ENCODE peak calls at places on chromosomes 11 and 22, in nine cellular contexts. T, J, D, R, Y, Q, E, S and C are unnamed samples.

GRCh38 chr11:90243534-90243933 is 20.7 kb upstream of the CHORDC1 start:
- ATAC-seq in T (no peak), J (no peak), D (no peak), R (no peak), Y (no peak), Q (no peak), E (no peak), S (no peak), C (no peak)

GRCh38 chr11:35047179-35047578 is 91.8 kb upstream of the CD44 start:
- ATAC-seq in T (no peak), J (no peak), D (no peak), R (no peak), Y (no peak), Q (no peak), E (peak; percentile 62), S (no peak), C (no peak)

GRCh38 chr11:88324562-88325345 is 12.8 kb downstream of the CTSC start:
- ATAC-seq in T (no peak), J (no peak), D (no peak), R (no peak), Y (no peak), Q (no peak), E (no peak), S (peak; percentile 3), C (no peak)

GRCh38 chr11:34940026-34940677 is 23.7 kb downstream of the PDHX start:
- ATAC-seq in T (no peak), J (no peak), D (no peak), R (peak; percentile 79), Y (peak; percentile 62), Q (no peak), E (no peak), S (peak; percentile 61), C (no peak)

GRCh38 chr11:129861702-129862107 is 33.7 kb downstream of the NFRKB start:
- ATAC-seq in T (peak; percentile 95), J (peak; percentile 88), D (peak; percentile 95), R (peak; percentile 96), Y (peak; percentile 93), Q (no peak), E (no peak), S (no peak), C (peak; percentile 88)

GRCh38 chr11:2666828-2667570 is 32.8 kb downstream of the KCNQ1OT1 start:
- ATAC-seq in T (no peak), J (peak; percentile 52), D (no peak), R (no peak), Y (peak; percentile 39), Q (no peak), E (no peak), S (no peak), C (no peak)

GRCh38 chr11:113906038-113906437 is 1.4 kb downstream of the HTR3B start:
- ATAC-seq in T (no peak), J (peak; percentile 50), D (peak; percentile 97), R (peak; percentile 69), Y (peak; percentile 83), Q (no peak), E (no peak), S (no peak), C (no peak)

GRCh38 chr11:1916986-1917522 is 2.4 kb upstream of the TNNT3 start:
- ATAC-seq in T (no peak), J (peak; percentile 47), D (no peak), R (no peak), Y (no peak), Q (peak; percentile 16), E (no peak), S (peak; percentile 26), C (no peak)

GRCh38 chr11:20474176-20474950 is 86.8 kb downstream of the PRMT3 start:
- ATAC-seq in T (peak; percentile 45), J (peak; percentile 75), D (no peak), R (no peak), Y (no peak), Q (peak; percentile 82), E (no peak), S (peak; percentile 14), C (peak; percentile 71)

GRCh38 chr11:65278351-65278750 is 16.6 kb downstream of the POLA2 start:
- ATAC-seq in T (no peak), J (no peak), D (no peak), R (no peak), Y (no peak), Q (no peak), E (no peak), S (no peak), C (no peak)

GRCh38 chr11:12888525-12889158 is 120.5 kb upstream of the RASSF10 start:
- ATAC-seq in T (peak; percentile 86), J (peak; percentile 84), D (peak; percentile 88), R (peak; percentile 90), Y (peak; percentile 79), Q (peak; percentile 85), E (no peak), S (peak; percentile 94), C (peak; percentile 81)

GRCh38 chr11:86610559-86611341 is 61.7 kb downstream of the ME3 start:
- ATAC-seq in T (no peak), J (peak; percentile 62), D (no peak), R (no peak), Y (peak; percentile 65), Q (no peak), E (no peak), S (no peak), C (no peak)

GRCh38 chr22:44702479-44703219 is 645 bp downstream of the PRR5 start:
- ATAC-seq in T (peak; percentile 20), J (no peak), D (peak; percentile 54), R (peak; percentile 17), Y (peak; percentile 59), Q (peak; percentile 23), E (peak; percentile 10), S (peak; percentile 7), C (no peak)

GRCh38 chr22:22714600-22715361 is 70.4 kb downstream of the GGTLC2 start:
- ATAC-seq in T (peak; percentile 74), J (peak; percentile 49), D (no peak), R (peak; percentile 68), Y (no peak), Q (no peak), E (no peak), S (peak; percentile 90), C (no peak)

GRCh38 chr22:33875316-33875715 is 45.0 kb downstream of the LARGE1 start:
- ATAC-seq in T (peak; percentile 9), J (peak; percentile 8), D (no peak), R (no peak), Y (no peak), Q (peak; percentile 67), E (no peak), S (no peak), C (no peak)

GRCh38 chr11:94794287-94795168 is 26.4 kb downstream of the AMOTL1 start:
- ATAC-seq in T (peak; percentile 89), J (peak; percentile 87), D (peak; percentile 79), R (peak; percentile 82), Y (peak; percentile 39), Q (peak; percentile 80), E (no peak), S (no peak), C (peak; percentile 77)

GRCh38 chr11:102347526-102348331 is 715 bp downstream of the BIRC2 start:
- ATAC-seq in T (peak; percentile 15), J (no peak), D (peak; percentile 41), R (peak; percentile 48), Y (peak; percentile 0), Q (peak; percentile 24), E (no peak), S (peak; percentile 45), C (peak; percentile 14)

GRCh38 chr22:46225631-46226030 is 24.5 kb downstream of the CDPF1 start:
- ATAC-seq in T (peak; percentile 27), J (no peak), D (no peak), R (no peak), Y (no peak), Q (no peak), E (no peak), S (no peak), C (no peak)
- H3K4me1 ChIP-seq in T (no peaks in the 10 kb centered on the region), J (no peaks in the 10 kb centered on the region), D (no peaks in the 10 kb centered on the region), R (no peaks in the 10 kb centered on the region), Y (no peaks in the 10 kb centered on the region), Q (no peaks in the 10 kb centered on the region), E (no peaks in the 10 kb centered on the region), S (peaks cover 3% of the 10 kb centered on the region), C (no peaks in the 10 kb centered on the region)

GRCh38 chr11:37811349-37811748 is 1213.3 kb upstream of the RAG2 start:
- ATAC-seq in T (no peak), J (no peak), D (no peak), R (no peak), Y (no peak), Q (no peak), E (no peak), S (no peak), C (no peak)
- TF ChIP-seq CTCF in T (no peak), J (no peak), D (no peak), R (no peak), Y (no peak), Q (no peak), E (no peak), S (no peak), C (no peak)

DNA sequence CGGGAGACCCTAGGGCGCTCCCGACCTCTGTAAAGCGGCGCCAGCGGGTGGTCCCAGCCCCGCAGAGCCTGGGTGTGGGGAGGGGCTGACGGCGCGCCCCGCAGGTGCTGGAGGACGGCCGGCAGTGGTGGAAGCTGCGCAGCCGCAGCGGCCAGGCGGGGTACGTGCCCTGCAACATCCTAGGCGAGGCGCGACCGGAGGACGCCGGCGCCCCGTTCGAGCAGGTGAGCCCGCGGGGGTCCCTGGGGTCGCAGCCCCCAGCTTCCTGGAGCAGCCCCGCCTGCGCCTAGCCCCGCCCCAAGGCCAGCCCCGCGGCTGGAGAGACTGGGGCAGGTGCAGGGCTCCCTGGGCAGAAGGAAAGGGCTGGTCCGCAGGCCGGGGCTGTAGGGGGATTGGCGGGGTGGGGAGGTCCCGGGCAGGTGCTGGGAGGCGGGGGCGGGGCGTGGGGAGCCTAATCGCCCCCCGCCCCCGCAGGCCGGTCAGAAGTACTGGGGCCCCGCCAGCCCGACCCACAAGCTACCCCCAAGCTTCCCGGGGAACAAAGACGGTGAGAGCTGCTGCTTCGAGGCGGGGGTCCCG is 19.7 kb downstream of the EPS8L2 start:
- ATAC-seq in T (no peak), J (no peak), D (no peak), R (no peak), Y (no peak), Q (no peak), E (no peak), S (peak; percentile 18), C (no peak)
- H3K4me1 ChIP-seq in T (peaks cover 45% of the 10 kb centered on the region), J (peaks cover 13% of the 10 kb centered on the region), D (peaks cover 17% of the 10 kb centered on the region), R (peaks cover 68% of the 10 kb centered on the region), Y (peaks cover 41% of the 10 kb centered on the region), Q (peaks cover 31% of the 10 kb centered on the region), E (peaks cover 38% of the 10 kb centered on the region), S (peaks cover 18% of the 10 kb centered on the region), C (peaks cover 68% of the 10 kb centered on the region)

DNA sequence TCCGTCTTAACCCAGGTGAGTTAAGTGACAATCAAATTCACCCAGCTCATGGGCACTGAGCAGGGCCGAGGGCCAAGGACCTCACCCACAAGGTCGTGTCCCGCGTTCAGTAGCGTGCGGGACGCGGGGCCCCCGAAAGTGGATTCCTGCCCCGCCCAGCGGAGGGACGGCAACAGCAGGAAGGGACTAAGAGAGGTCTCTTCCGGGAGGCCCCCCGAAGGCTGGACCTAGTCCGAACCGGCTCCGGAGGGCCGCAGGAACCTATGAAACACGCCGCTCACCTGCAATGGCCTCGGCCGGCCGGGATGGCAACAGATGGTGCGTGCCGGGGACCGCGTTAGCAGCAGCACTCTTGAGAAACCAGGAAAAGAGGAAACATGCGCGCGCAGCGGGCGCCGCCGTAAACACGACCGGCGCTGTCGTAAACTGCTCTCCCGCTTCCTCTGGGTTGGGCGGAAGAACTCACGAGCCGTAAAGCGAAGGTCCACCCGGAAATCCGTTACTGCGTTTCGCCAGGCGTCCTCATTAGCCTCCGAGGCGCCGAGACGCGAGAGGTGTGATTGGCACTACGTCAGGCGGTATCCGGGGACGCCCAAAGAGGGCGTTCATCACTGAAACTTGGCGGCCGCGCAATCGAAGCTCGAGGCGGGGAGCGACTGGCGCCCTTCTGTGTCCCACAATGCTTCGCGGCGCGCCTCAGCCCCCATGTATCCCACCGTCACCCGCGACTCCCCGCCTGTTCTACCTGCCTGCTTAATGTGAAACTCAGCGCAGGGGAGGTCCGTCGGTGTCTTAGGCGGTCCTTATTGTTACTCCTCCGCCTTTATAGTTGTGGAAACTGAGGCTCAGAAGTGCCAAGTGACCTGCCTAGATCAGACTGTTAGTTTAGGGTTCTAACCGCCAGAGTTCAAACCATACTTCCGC is at the start of gene EIF3D:
- ATAC-seq in T (peak; percentile 98), J (peak; percentile 95), D (peak; percentile 91), R (peak; percentile 94), Y (peak; percentile 95), Q (peak; percentile 98), E (peak; percentile 92), S (peak; percentile 96), C (peak; percentile 97)
- TF ChIP-seq CTCF in T (no peak), J (no peak), D (no peak), R (no peak), Y (no peak), Q (peak; percentile 2), E (no peak), S (no peak), C (no peak)